ENCODE peak calls at places on chromosomes 4 and X, in four cellular contexts. One of them, this sample, is unnamed.

GRCh38 chr4:54067163-54067562 is 2.8 kb upstream of the CHIC2 start:
- DNase-seq in A549: peak; percentile 69
- DNase-seq in thyroid gland: no peak
- DNase-seq in cardiac muscle cell: peak; percentile 81
- DNase-seq in this sample: no peak

GRCh38 chr4:8402181-8402597 is 38.3 kb downstream of the ACOX3 start:
- DNase-seq in A549: no peak
- DNase-seq in thyroid gland: peak; percentile 56
- DNase-seq in cardiac muscle cell: no peak
- DNase-seq in this sample: no peak

GRCh38 chr4:148443550-148444295 is 1.5 kb upstream of the NR3C2 start:
- DNase-seq in A549: no peak
- DNase-seq in thyroid gland: peak; percentile 44
- DNase-seq in cardiac muscle cell: no peak
- DNase-seq in this sample: no peak

GRCh38 chr4:20995591-20995990 is 295.3 kb downstream of the PACRGL start:
- DNase-seq in A549: no peak
- DNase-seq in thyroid gland: no peak
- DNase-seq in cardiac muscle cell: no peak
- DNase-seq in this sample: no peak

GRCh38 chr4:26261400-26261799 is 59.4 kb upstream of the RBPJ start:
- DNase-seq in A549: no peak
- DNase-seq in thyroid gland: no peak
- DNase-seq in cardiac muscle cell: no peak
- DNase-seq in this sample: no peak

GRCh38 chr4:83535945-83536648 is at the start of gene GPAT3:
- DNase-seq in A549: peak; percentile 86
- DNase-seq in thyroid gland: peak; percentile 93
- DNase-seq in cardiac muscle cell: peak; percentile 62
- DNase-seq in this sample: peak; percentile 75

GRCh38 chrX:65696613-65697012 is 29.2 kb downstream of the MSN start:
- DNase-seq in A549: no peak
- DNase-seq in thyroid gland: no peak
- DNase-seq in cardiac muscle cell: no peak
- DNase-seq in this sample: no peak

GRCh38 chr4:96913437-96914075 is 1073.7 kb downstream of the PDHA2 start:
- DNase-seq in A549: no peak
- DNase-seq in thyroid gland: no peak
- DNase-seq in cardiac muscle cell: peak; percentile 33
- DNase-seq in this sample: no peak

GRCh38 chrX:24761306-24761705 is 67.6 kb downstream of the POLA1 start:
- DNase-seq in A549: no peak
- DNase-seq in thyroid gland: no peak
- DNase-seq in cardiac muscle cell: no peak
- DNase-seq in this sample: no peak

GRCh38 chr4:156422576-156422975 is 468.9 kb upstream of the CTSO start:
- DNase-seq in A549: no peak
- DNase-seq in thyroid gland: no peak
- DNase-seq in cardiac muscle cell: peak; percentile 3
- DNase-seq in this sample: no peak

GRCh38 chr4:113951263-113951662 is 28.2 kb downstream of the ARSJ start:
- DNase-seq in A549: no peak
- DNase-seq in thyroid gland: no peak
- DNase-seq in cardiac muscle cell: peak; percentile 65
- DNase-seq in this sample: no peak

GRCh38 chr4:5554376-5554775 is 154.0 kb downstream of the EVC2 start:
- DNase-seq in A549: no peak
- DNase-seq in thyroid gland: no peak
- DNase-seq in cardiac muscle cell: no peak
- DNase-seq in this sample: no peak

GRCh38 chrX:17355976-17356375 is 19.0 kb upstream of the NHS start:
- DNase-seq in A549: peak; percentile 7
- DNase-seq in thyroid gland: no peak
- DNase-seq in cardiac muscle cell: no peak
- DNase-seq in this sample: no peak

GRCh38 chrX:133384454-133384853 is 30.8 kb downstream of the GPC4 start:
- DNase-seq in A549: no peak
- DNase-seq in thyroid gland: no peak
- DNase-seq in cardiac muscle cell: no peak
- DNase-seq in this sample: no peak

GRCh38 chrX:96407043-96407442 is 277.6 kb upstream of the DIAPH2 start:
- DNase-seq in A549: peak; percentile 62
- DNase-seq in thyroid gland: peak; percentile 49
- DNase-seq in cardiac muscle cell: peak; percentile 44
- DNase-seq in this sample: peak; percentile 65

GRCh38 chr4:10380695-10381094 is 76.5 kb downstream of the ZNF518B start:
- DNase-seq in A549: no peak
- DNase-seq in thyroid gland: no peak
- DNase-seq in cardiac muscle cell: peak; percentile 6
- DNase-seq in this sample: no peak

GRCh38 chr4:137393043-137393442 is 139.3 kb downstream of the PCDH18 start:
- DNase-seq in A549: no peak
- DNase-seq in thyroid gland: no peak
- DNase-seq in cardiac muscle cell: peak; percentile 58
- DNase-seq in this sample: no peak

GRCh38 chrX:114615765-114616164 is 31.9 kb downstream of the HTR2C start:
- DNase-seq in A549: no peak
- DNase-seq in thyroid gland: no peak
- DNase-seq in cardiac muscle cell: no peak
- DNase-seq in this sample: no peak

DNA sequence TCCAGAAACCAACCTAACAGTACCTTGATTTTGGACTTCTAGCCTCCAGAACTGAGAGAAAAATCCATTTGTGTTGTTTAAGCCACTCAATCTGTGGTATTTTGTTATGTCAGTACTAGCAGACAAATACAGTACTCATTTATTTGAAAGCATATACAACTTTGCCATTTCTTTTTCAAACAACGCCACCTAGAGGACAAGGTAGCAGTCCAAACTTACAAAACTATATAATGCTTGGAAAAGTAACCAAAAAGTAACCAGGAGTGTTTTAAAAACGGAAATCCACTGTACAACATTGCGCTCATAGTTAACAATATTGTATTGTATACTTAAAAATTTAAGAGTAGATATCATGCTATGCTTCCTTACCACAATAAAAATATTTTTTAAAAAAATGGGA is 37.0 kb upstream of the FGF13 start:
- DNase-seq in A549: peak; percentile 3
- DNase-seq in thyroid gland: no peak
- DNase-seq in cardiac muscle cell: peak; percentile 11
- DNase-seq in this sample: no peak
- TF ChIP-seq CTCF in A549: peak; percentile 40
- TF ChIP-seq CTCF in thyroid gland: no peak
- TF ChIP-seq CTCF in cardiac muscle cell: peak; percentile 39
- TF ChIP-seq CTCF in this sample: peak; percentile 23

GRCh38 chr4:1769692-1770091 is 23.4 kb upstream of the FGFR3 start:
- DNase-seq in A549: no peak
- DNase-seq in thyroid gland: no peak
- DNase-seq in cardiac muscle cell: no peak
- DNase-seq in this sample: no peak

GRCh38 chr4:1771555-1772305 is 21.4 kb upstream of the FGFR3 start:
- DNase-seq in A549: no peak
- DNase-seq in thyroid gland: no peak
- DNase-seq in cardiac muscle cell: no peak
- DNase-seq in this sample: no peak

GRCh38 chr4:1772869-1773538 is 20.1 kb upstream of the FGFR3 start:
- DNase-seq in A549: no peak
- DNase-seq in thyroid gland: no peak
- DNase-seq in cardiac muscle cell: no peak
- DNase-seq in this sample: no peak

GRCh38 chr4:1770245-1770644 is 22.8 kb upstream of the FGFR3 start:
- DNase-seq in A549: no peak
- DNase-seq in thyroid gland: no peak
- DNase-seq in cardiac muscle cell: no peak
- DNase-seq in this sample: no peak

DNA sequence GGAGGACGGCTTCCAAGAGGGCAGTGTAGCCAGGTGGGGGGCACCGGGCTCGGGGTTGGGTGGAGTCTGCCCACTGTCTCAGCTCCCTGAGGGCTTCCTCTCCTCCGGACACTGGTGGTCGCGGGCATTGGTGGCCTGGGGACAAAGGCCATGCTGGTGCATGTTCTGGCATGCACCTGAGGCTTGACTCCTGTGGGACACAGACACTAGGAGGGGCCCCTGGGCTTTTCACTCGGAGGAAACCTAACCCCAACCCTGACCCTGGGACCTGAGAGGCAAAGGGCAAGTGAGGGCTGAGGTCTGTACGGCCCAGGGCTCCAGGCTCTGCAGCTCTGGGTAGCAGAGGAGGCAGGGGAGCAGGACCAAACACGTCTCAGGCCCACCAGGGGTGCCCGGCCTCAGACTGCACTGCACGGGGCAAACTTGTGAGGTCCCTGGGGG is 22.3 kb upstream of the FGFR3 start:
- DNase-seq in A549: no peak
- DNase-seq in thyroid gland: no peak
- DNase-seq in cardiac muscle cell: no peak
- DNase-seq in this sample: peak; percentile 50
- H3K4me1 ChIP-seq in A549: peaks cover 20% of the 10 kb centered on the region
- H3K4me1 ChIP-seq in thyroid gland: peaks cover 10% of the 10 kb centered on the region
- H3K4me1 ChIP-seq in cardiac muscle cell: peaks cover 24% of the 10 kb centered on the region
- H3K4me1 ChIP-seq in this sample: peaks cover 48% of the 10 kb centered on the region

DNA sequence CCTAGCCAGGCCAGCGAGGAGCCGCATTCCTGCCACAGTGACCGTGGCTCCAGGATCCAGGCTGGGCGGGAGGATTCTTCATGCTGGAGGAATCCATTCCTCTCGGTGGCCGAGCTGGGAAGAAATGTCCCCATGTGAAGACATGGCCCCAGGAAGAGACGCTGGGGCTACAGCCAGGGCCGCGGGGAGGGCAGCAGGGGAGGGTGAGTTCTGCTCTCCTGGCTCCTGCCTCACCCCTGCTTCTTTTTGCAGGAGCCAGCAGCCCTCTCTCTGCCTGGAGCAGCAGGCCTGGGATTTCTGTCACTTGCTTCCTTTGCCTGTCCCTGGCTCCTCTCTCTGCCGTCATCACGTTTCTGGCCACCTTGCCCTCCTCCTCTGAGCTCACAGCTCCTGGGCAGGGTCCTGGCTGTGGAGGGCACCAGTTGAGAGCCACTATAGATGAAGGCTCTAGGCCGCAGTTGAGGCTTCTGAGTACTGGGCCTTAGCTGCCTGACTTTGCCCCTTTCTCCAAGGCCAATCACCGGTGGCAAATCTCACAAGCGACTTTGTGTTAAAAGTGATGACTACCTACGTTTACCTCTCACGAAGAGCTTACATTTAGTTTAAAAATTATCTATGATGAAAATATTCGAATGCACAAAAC is 48.3 kb downstream of the ENPP6 start:
- DNase-seq in A549: no peak
- DNase-seq in thyroid gland: no peak
- DNase-seq in cardiac muscle cell: no peak
- DNase-seq in this sample: no peak
- TF ChIP-seq CTCF in A549: no peak
- TF ChIP-seq CTCF in thyroid gland: no peak
- TF ChIP-seq CTCF in cardiac muscle cell: no peak
- TF ChIP-seq CTCF in this sample: no peak

GRCh38 chrX:10286195-10286594 is 129.4 kb downstream of the CLCN4 start:
- DNase-seq in A549: no peak
- DNase-seq in thyroid gland: no peak
- DNase-seq in cardiac muscle cell: no peak
- DNase-seq in this sample: no peak
- H3K4me1 ChIP-seq in A549: peaks cover 13% of the 10 kb centered on the region
- H3K4me1 ChIP-seq in thyroid gland: no peaks in the 10 kb centered on the region
- H3K4me1 ChIP-seq in cardiac muscle cell: no peaks in the 10 kb centered on the region
- H3K4me1 ChIP-seq in this sample: peaks cover 8% of the 10 kb centered on the region

GRCh38 chrX:264634-265455 is 16.3 kb upstream of the PLCXD1 start:
- DNase-seq in A549: peak; percentile 75
- DNase-seq in thyroid gland: no peak
- DNase-seq in cardiac muscle cell: peak; percentile 89
- DNase-seq in this sample: peak; percentile 38
- TF ChIP-seq CTCF in A549: no peak
- TF ChIP-seq CTCF in thyroid gland: no peak
- TF ChIP-seq CTCF in cardiac muscle cell: no peak
- TF ChIP-seq CTCF in this sample: no peak

GRCh38 chr4:112423591-112423990 is 92.4 kb downstream of the NEUROG2 start:
- DNase-seq in A549: no peak
- DNase-seq in thyroid gland: no peak
- DNase-seq in cardiac muscle cell: no peak
- DNase-seq in this sample: no peak

GRCh38 chr4:112422644-112423043 is 93.3 kb downstream of the NEUROG2 start:
- DNase-seq in A549: no peak
- DNase-seq in thyroid gland: no peak
- DNase-seq in cardiac muscle cell: no peak
- DNase-seq in this sample: no peak

GRCh38 chr4:112416464-112416863 is 99.5 kb downstream of the NEUROG2 start:
- DNase-seq in A549: no peak
- DNase-seq in thyroid gland: no peak
- DNase-seq in cardiac muscle cell: no peak
- DNase-seq in this sample: no peak

GRCh38 chr4:112421911-112422310 is 94.1 kb downstream of the NEUROG2 start:
- DNase-seq in A549: no peak
- DNase-seq in thyroid gland: no peak
- DNase-seq in cardiac muscle cell: no peak
- DNase-seq in this sample: no peak

GRCh38 chr4:112418092-112418491 is 97.9 kb downstream of the NEUROG2 start:
- DNase-seq in A549: no peak
- DNase-seq in thyroid gland: no peak
- DNase-seq in cardiac muscle cell: no peak
- DNase-seq in this sample: no peak
- H3K4me1 ChIP-seq in A549: no peaks in the 10 kb centered on the region
- H3K4me1 ChIP-seq in thyroid gland: no peaks in the 10 kb centered on the region
- H3K4me1 ChIP-seq in cardiac muscle cell: no peaks in the 10 kb centered on the region
- H3K4me1 ChIP-seq in this sample: no peaks in the 10 kb centered on the region

GRCh38 chrX:32687379-32687778 is 524.0 kb downstream of the DMD start:
- DNase-seq in A549: no peak
- DNase-seq in thyroid gland: no peak
- DNase-seq in cardiac muscle cell: no peak
- DNase-seq in this sample: no peak
- TF ChIP-seq CTCF in A549: no peak
- TF ChIP-seq CTCF in thyroid gland: no peak
- TF ChIP-seq CTCF in cardiac muscle cell: no peak
- TF ChIP-seq CTCF in this sample: no peak

GRCh38 chrX:70478521-70478920 is 33.9 kb downstream of the DLG3 start:
- DNase-seq in A549: no peak
- DNase-seq in thyroid gland: no peak
- DNase-seq in cardiac muscle cell: no peak
- DNase-seq in this sample: no peak
- H3K4me1 ChIP-seq in A549: peaks cover 46% of the 10 kb centered on the region
- H3K4me1 ChIP-seq in thyroid gland: peaks cover 55% of the 10 kb centered on the region
- H3K4me1 ChIP-seq in cardiac muscle cell: peaks cover 47% of the 10 kb centered on the region
- H3K4me1 ChIP-seq in this sample: peaks cover 23% of the 10 kb centered on the region